ENCODE peak calls at places on chromosomes 5 and 9, in four cellular contexts. Z is fibroblast of lung, N is K562, Q is IMR-90. H is an unnamed sample.

GRCh38 chr9:129121483-129121882 is 10.3 kb downstream of the PTPA start:
- DNase-seq in Q (peak), Z (no peak), N (no peak), H (no peak)

GRCh38 chr9:87422999-87423398 is 74.7 kb upstream of the DAPK1 start:
- DNase-seq in Q (no peak), Z (no peak), N (no peak), H (no peak)

GRCh38 chr9:98255064-98255577 is 328 bp downstream of the TBC1D2 start:
- DNase-seq in Z (peak), Q (peak), N (peak), H (peak)

GRCh38 chr5:171592076-171592475 is 172.6 kb downstream of the FGF18 start:
- DNase-seq in Q (no peak), Z (no peak), N (no peak), H (no peak)

GRCh38 chr9:138052635-138053320 is 175.2 kb downstream of the CACNA1B start:
- DNase-seq in Q (no peak), Z (no peak), N (no peak), H (no peak)

GRCh38 chr9:91896513-91897121 is 53.4 kb downstream of the ROR2 start:
- DNase-seq in Q (peak), N (peak), Z (peak), H (peak)

GRCh38 chr5:139985733-139986132 is 57.4 kb downstream of the NRG2 start:
- DNase-seq in Z (peak), N (peak), Q (peak), H (peak)

GRCh38 chr5:79181419-79182022 is 54.4 kb upstream of the JMY start:
- DNase-seq in Z (peak), N (no peak), Q (no peak), H (no peak)

GRCh38 chr5:178240341-178240741 is 7.7 kb upstream of the PHYKPL start:
- DNase-seq in Z (no peak), N (no peak), Q (no peak), H (no peak)

GRCh38 chr5:119582987-119583386 is 46.4 kb upstream of the FAM170A start:
- DNase-seq in N (no peak), Q (no peak), Z (no peak), H (no peak)

GRCh38 chr9:76984476-76984875 is 35.0 kb upstream of the FOXB2 start:
- DNase-seq in Z (no peak), Q (no peak), N (no peak), H (no peak)

GRCh38 chr5:98934581-98934980 is 5.8 kb upstream of the CHD1 start:
- DNase-seq in Z (peak), Q (peak), N (no peak), H (no peak)

GRCh38 chr5:177494356-177495195 is 2.8 kb downstream of the PDLIM7 start:
- DNase-seq in Q (peak), Z (peak), N (peak), H (peak)

GRCh38 chr9:110922145-110922544 is 116.1 kb downstream of the LPAR1 start:
- DNase-seq in Q (peak), Z (no peak), N (no peak), H (no peak)

GRCh38 chr9:5587024-5587423 is 41.9 kb upstream of the RIC1 start:
- DNase-seq in N (no peak), Q (peak), Z (peak), H (no peak)

GRCh38 chr5:155529366-155529765 is 515.8 kb downstream of the KIF4B start:
- DNase-seq in N (no peak), Z (peak), Q (no peak), H (peak)

GRCh38 chr5:157917909-157918809 is 59.2 kb upstream of the CLINT1 start:
- DNase-seq in N (peak), Q (peak), Z (peak), H (peak)
- H3K27ac ChIP-seq in N (no peak), Q (no peak), Z (no peak), H (no peak)

GRCh38 chr9:71962328-71962727 is 50.9 kb downstream of the C9orf85 start:
- DNase-seq in Q (no peak), Z (no peak), N (no peak), H (no peak)
- H3K27ac ChIP-seq in Q (no peak), Z (no peak), N (no peak), H (no peak)

GRCh38 chr5:36934740-36935356 is 58.3 kb downstream of the NIPBL start:
- DNase-seq in N (no peak), Q (peak), Z (peak), H (no peak)

GRCh38 chr5:36929438-36929837 is 52.9 kb downstream of the NIPBL start:
- DNase-seq in Z (no peak), N (no peak), Q (no peak), H (no peak)

GRCh38 chr5:36935805-36936204 is 59.2 kb downstream of the NIPBL start:
- DNase-seq in Z (no peak), Q (no peak), N (no peak), H (no peak)

GRCh38 chr5:36932056-36932455 is 55.5 kb downstream of the NIPBL start:
- DNase-seq in Q (no peak), Z (no peak), N (no peak), H (no peak)

DNA sequence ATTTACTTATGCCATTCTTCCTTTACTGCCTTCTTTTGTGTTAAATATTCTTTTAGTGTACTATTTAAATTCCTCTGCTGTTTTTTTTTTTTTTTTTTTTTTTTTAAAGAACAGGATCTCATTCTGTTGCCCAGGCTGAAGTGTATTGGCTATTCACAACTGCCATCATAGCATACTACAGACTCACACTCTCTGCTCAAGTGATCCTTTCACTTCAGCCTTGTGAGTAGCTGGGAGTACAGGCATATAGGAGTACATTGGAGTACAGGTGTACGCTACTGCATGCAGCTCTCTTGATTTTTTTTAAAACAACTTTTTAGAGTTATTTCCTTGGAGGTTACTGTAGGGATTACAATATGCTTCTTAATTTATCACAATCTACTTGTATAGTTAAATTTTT is 56.1 kb downstream of the NIPBL start:
- DNase-seq in Q (no peak), N (no peak), Z (no peak), H (no peak)
- H3K27ac ChIP-seq in Q (no peak), N (no peak), Z (no peak), H (no peak)

GRCh38 chr5:57171818-57172465 is 1.9 kb upstream of the GPBP1 start:
- DNase-seq in Q (peak), N (peak), Z (peak), H (no peak)
- H3K27ac ChIP-seq in Q (no peak), N (no peak), Z (no peak), H (peak)

DNA sequence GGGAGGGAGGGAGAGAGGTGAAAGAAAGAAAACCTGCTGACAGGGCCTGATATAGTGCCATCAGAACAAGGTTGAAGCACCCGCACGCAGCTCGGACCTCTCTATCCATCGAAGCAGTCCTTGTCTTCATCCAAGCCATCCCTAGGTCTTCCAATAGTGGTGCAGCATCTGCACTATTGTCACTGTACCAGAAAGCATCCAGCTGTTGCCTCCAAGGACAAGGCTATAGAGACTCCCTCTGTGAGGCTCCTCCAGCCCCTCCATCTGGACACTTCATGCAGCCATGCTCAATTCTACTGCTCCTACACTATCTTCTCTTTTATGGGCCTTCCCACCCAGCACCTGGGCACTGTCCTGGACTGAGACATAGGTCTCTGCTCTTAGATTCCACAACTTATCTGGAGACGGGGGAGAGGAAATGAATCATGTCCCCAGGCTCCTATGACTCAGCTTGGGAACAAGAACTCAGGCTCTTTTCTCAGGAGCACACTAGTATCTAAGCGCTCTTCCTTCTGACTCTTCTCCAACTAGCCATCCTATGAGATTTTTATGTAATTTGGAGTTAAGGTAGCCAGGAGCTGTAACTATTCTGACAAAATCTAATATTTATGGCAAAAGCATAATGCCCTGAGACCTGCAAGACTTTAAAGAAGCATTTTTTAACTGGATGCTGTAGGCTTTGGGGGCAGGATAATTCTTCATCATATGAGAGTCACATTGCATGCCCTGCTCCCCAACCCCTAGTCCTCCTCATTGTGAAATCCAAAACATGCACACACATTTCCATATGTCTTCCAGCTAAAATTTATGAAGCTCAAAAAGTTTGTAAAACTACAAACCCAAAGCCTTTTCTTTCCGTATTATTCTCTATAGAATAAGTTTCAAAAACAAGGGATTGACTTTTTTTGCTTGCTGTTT is 446.8 kb downstream of the CCDC171 start:
- DNase-seq in Q (peak), Z (peak), N (no peak), H (no peak)
- H3K27ac ChIP-seq in Q (peak), Z (peak), N (no peak), H (no peak)

GRCh38 chr5:89901983-89902382 is 507.6 kb downstream of the CETN3 start:
- DNase-seq in Z (no peak), N (no peak), Q (no peak), H (no peak)
- H3K27ac ChIP-seq in Z (no peak), N (no peak), Q (no peak), H (no peak)

H was measured in WERI-Rb-1.